ENCODE peak calls at places on chromosomes 3 and 15, in nine cellular contexts. N, J, S, Y, O, F, E, I and X are unnamed samples.
A peak's percentile ranks its signal among the peaks of the same experiment; 100 is the strongest.

GRCh38 chr15:70090436-70091291 is 7.1 kb downstream of the TLE3 start:
- DNase-seq in N (no peak), J (no peak), S (no peak), Y (no peak), O (no peak), F (no peak), E (no peak), I (no peak), X (no peak)

GRCh38 chr3:70308760-70309159 is 3.7 kb downstream of the MDFIC2 start:
- DNase-seq in N (no peak), J (no peak), S (no peak), Y (no peak), O (no peak), F (no peak), E (no peak), I (no peak), X (no peak)

GRCh38 chr15:70488002-70488605 is 275.3 kb downstream of the UACA start:
- DNase-seq in N (no peak), J (peak; percentile 33), S (peak; percentile 55), Y (peak; percentile 93), O (peak; percentile 78), F (peak; percentile 73), E (peak; percentile 82), I (peak; percentile 60), X (no peak)

GRCh38 chr15:89455535-89455934 is 40.8 kb downstream of the RHCG start:
- DNase-seq in N (no peak), J (no peak), S (no peak), Y (no peak), O (no peak), F (no peak), E (no peak), I (no peak), X (no peak)

GRCh38 chr15:67090297-67091072 is 25.1 kb downstream of the SMAD3 start:
- DNase-seq in N (no peak), J (no peak), S (no peak), Y (no peak), O (no peak), F (peak; percentile 61), E (no peak), I (no peak), X (no peak)

GRCh38 chr3:15858547-15859506 is 61.0 kb upstream of the ANKRD28 start:
- DNase-seq in N (peak; percentile 52), J (peak; percentile 53), S (peak; percentile 62), Y (peak; percentile 73), O (peak; percentile 56), F (peak; percentile 6), E (peak; percentile 76), I (no peak), X (peak; percentile 39)

GRCh38 chr3:187746479-187747335 is 1.4 kb upstream of the BCL6 start:
- DNase-seq in N (no peak), J (no peak), S (no peak), Y (peak; percentile 55), O (no peak), F (peak; percentile 59), E (peak; percentile 25), I (no peak), X (no peak)

GRCh38 chr15:75042730-75043508 is 19.5 kb downstream of the PPCDC start:
- DNase-seq in N (peak; percentile 67), J (peak; percentile 4), S (peak; percentile 60), Y (peak; percentile 100), O (peak; percentile 100), F (peak; percentile 81), E (peak; percentile 62), I (no peak), X (peak; percentile 99)

GRCh38 chr3:7504886-7505775 is 644.2 kb downstream of the GRM7 start:
- DNase-seq in N (no peak), J (no peak), S (no peak), Y (no peak), O (no peak), F (peak; percentile 78), E (no peak), I (peak; percentile 99), X (no peak)

GRCh38 chr15:78075490-78076230 is 1.9 kb downstream of the TBC1D2B start:
- DNase-seq in N (no peak), J (no peak), S (no peak), Y (peak; percentile 84), O (peak; percentile 29), F (peak; percentile 96), E (no peak), I (peak; percentile 77), X (no peak)

GRCh38 chr3:118966700-118967099 is 67.9 kb downstream of the IGSF11 start:
- DNase-seq in N (no peak), J (no peak), S (no peak), Y (no peak), O (no peak), F (no peak), E (no peak), I (no peak), X (no peak)

GRCh38 chr15:94230886-94231727 is at the start of gene MCTP2:
- DNase-seq in N (peak; percentile 21), J (peak; percentile 60), S (peak; percentile 87), Y (peak; percentile 89), O (peak; percentile 96), F (peak; percentile 94), E (peak; percentile 85), I (peak; percentile 12), X (no peak)

GRCh38 chr15:52529289-52529929 is 729 bp upstream of the MYO5A start:
- DNase-seq in N (no peak), J (no peak), S (no peak), Y (no peak), O (no peak), F (no peak), E (peak; percentile 33), I (no peak), X (no peak)